ENCODE peak calls at places on chromosome 2, in four cellular contexts. One of them, this sample, is unnamed.

GRCh38 chr2:219829968-219830738 is 202.7 kb downstream of the SLC4A3 start:
- DNase-seq in stomach: no peak
- DNase-seq in left ventricle myocardium inferior: no peak
- DNase-seq in iris pigment epithelial cell: no peak
- DNase-seq in this sample: no peak

GRCh38 chr2:202718614-202719013 is 83.8 kb downstream of the FAM117B start:
- DNase-seq in stomach: no peak
- DNase-seq in left ventricle myocardium inferior: no peak
- DNase-seq in iris pigment epithelial cell: peak; percentile 51
- DNase-seq in this sample: no peak

GRCh38 chr2:234436482-234436837 is 60.4 kb downstream of the ARL4C start:
- DNase-seq in stomach: no peak
- DNase-seq in left ventricle myocardium inferior: no peak
- DNase-seq in iris pigment epithelial cell: no peak
- DNase-seq in this sample: no peak

GRCh38 chr2:159046966-159047365 is 78.5 kb downstream of the TANC1 start:
- DNase-seq in stomach: no peak
- DNase-seq in left ventricle myocardium inferior: no peak
- DNase-seq in iris pigment epithelial cell: peak; percentile 65
- DNase-seq in this sample: no peak

GRCh38 chr2:161250864-161251436 is 57.3 kb upstream of the PSMD14 start:
- DNase-seq in stomach: no peak
- DNase-seq in left ventricle myocardium inferior: no peak
- DNase-seq in iris pigment epithelial cell: peak; percentile 53
- DNase-seq in this sample: peak; percentile 53

GRCh38 chr2:241391892-241392665 is 36.0 kb downstream of the FARP2 start:
- DNase-seq in stomach: peak; percentile 42
- DNase-seq in left ventricle myocardium inferior: no peak
- DNase-seq in iris pigment epithelial cell: no peak
- DNase-seq in this sample: no peak

GRCh38 chr2:68798574-68798973 is 64.0 kb downstream of the ARHGAP25 start:
- DNase-seq in stomach: no peak
- DNase-seq in left ventricle myocardium inferior: no peak
- DNase-seq in iris pigment epithelial cell: no peak
- DNase-seq in this sample: no peak

GRCh38 chr2:84393829-84394228 is 65.3 kb downstream of the SUCLG1 start:
- DNase-seq in stomach: no peak
- DNase-seq in left ventricle myocardium inferior: no peak
- DNase-seq in iris pigment epithelial cell: peak; percentile 9
- DNase-seq in this sample: no peak

GRCh38 chr2:10832228-10832936 is 19.8 kb upstream of the PDIA6 start:
- DNase-seq in stomach: peak; percentile 89
- DNase-seq in left ventricle myocardium inferior: peak; percentile 79
- DNase-seq in iris pigment epithelial cell: peak; percentile 74
- DNase-seq in this sample: peak; percentile 66

This sample was measured in Peyer's patch.